ENCODE peak calls at places on chromosomes 11 and 22, in six cellular contexts. G is sigmoid colon, M is prostate gland, Z is heart left ventricle, K is esophagus squamous epithelium, S is IMR-90. T is an unnamed sample.

GRCh38 chr11:74397531-74398243 is 546 bp downstream of the PGM2L1 start:
- DNase-seq in M (peak), Z (no peak), G (no peak), K (no peak), S (peak), T (peak)

GRCh38 chr11:118908264-118908663 is 17.5 kb downstream of the BCL9L start:
- DNase-seq in K (no peak), S (no peak), Z (peak), G (no peak), M (no peak), T (no peak)

GRCh38 chr11:45432100-45432499 is 146.0 kb upstream of the SYT13 start:
- DNase-seq in M (no peak), S (no peak), K (no peak), G (no peak), Z (no peak), T (no peak)

GRCh38 chr22:42947211-42947990 is 67.5 kb downstream of the PACSIN2 start:
- DNase-seq in K (no peak), G (no peak), M (no peak), S (peak), Z (peak), T (no peak)

GRCh38 chr11:126823271-126823670 is 177.3 kb downstream of the KIRREL3 start:
- DNase-seq in S (no peak), G (no peak), Z (no peak), M (no peak), K (no peak), T (no peak)

GRCh38 chr11:117498791-117499190 is 171.1 kb downstream of the CEP164 start:
- DNase-seq in S (no peak), G (no peak), M (no peak), Z (no peak), K (no peak), T (no peak)

GRCh38 chr11:42778193-42778592 is 533.6 kb upstream of the API5 start:
- DNase-seq in S (no peak), K (no peak), M (no peak), G (no peak), Z (no peak), T (no peak)

GRCh38 chr11:61460474-61460881 is 30.6 kb downstream of the SDHAF2 start:
- DNase-seq in S (no peak), Z (no peak), G (peak), M (no peak), K (no peak), T (no peak)

GRCh38 chr11:103091024-103091423 is 936 bp downstream of the DCUN1D5 start:
- DNase-seq in G (no peak), K (no peak), Z (no peak), M (no peak), S (peak), T (no peak)

DNA sequence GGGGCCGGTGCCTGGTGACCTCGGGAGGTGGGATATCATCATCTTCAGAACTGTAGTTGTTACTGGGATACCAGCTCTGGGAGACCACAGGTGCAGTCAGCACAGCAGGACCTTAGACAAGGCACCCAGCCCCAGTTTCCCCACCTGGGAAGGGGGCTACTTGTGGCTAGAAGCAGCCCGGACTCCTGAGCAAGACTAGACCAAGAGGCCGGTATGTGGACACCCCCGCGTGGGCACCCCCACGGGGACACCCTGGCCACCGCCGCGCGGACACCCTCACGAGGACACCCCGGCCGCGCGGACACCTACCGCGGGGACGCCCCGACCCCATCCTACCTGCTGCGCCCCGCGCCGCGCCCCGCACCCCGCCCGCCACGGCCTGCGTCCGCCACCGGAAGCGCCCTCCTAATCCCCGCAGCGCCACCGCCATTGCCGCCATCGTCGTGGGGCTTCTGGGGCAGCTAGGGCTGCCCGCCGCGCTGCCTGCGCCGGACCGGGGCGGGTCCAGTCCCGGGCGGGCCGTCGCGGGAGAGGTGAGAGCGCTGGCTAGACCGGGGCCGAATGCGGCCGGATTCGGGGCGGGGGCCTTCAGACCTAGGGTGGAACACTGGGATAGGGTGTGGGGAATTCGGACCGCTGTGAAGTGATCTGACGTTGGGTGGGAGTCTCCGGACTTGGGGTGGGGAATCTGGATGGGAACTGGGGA is at the start of the genes COMT and TXNRD2:
- DNase-seq in K (no peak), G (peak), M (peak), Z (peak), S (peak), T (peak)
- TF ChIP-seq POLR2A in K (no peak), G (peak), M (peak), Z (no peak), S (peak), T (peak)

GRCh38 chr11:113802621-113803020 is 23.0 kb downstream of the CLDN25 start:
- DNase-seq in K (no peak), S (no peak), M (no peak), G (no peak), Z (no peak), T (no peak)
- TF ChIP-seq POLR2A in K (no peak), S (no peak), M (no peak), G (no peak), Z (no peak), T (no peak)

GRCh38 chr22:28800308-28801041 is at the start of gene XBP1:
- DNase-seq in G (peak), M (peak), S (peak), Z (peak), K (peak), T (peak)

GRCh38 chr22:28799834-28800307 is 498 bp downstream of the XBP1 start:
- DNase-seq in G (peak), M (no peak), Z (peak), K (no peak), S (peak), T (peak)

GRCh38 chr22:28802595-28803087 is 2.3 kb upstream of the XBP1 start:
- DNase-seq in S (no peak), Z (no peak), K (no peak), M (no peak), G (no peak), T (no peak)

GRCh38 chr22:28799125-28799833 is 1.1 kb downstream of the XBP1 start:
- DNase-seq in G (peak), K (no peak), Z (no peak), S (peak), M (peak), T (peak)

GRCh38 chr22:28801845-28802594 is 1.7 kb upstream of the XBP1 start:
- DNase-seq in S (no peak), Z (no peak), G (no peak), K (no peak), M (no peak), T (no peak)
- TF ChIP-seq POLR2A in S (peak), Z (no peak), G (no peak), K (no peak), M (no peak), T (no peak)

DNA sequence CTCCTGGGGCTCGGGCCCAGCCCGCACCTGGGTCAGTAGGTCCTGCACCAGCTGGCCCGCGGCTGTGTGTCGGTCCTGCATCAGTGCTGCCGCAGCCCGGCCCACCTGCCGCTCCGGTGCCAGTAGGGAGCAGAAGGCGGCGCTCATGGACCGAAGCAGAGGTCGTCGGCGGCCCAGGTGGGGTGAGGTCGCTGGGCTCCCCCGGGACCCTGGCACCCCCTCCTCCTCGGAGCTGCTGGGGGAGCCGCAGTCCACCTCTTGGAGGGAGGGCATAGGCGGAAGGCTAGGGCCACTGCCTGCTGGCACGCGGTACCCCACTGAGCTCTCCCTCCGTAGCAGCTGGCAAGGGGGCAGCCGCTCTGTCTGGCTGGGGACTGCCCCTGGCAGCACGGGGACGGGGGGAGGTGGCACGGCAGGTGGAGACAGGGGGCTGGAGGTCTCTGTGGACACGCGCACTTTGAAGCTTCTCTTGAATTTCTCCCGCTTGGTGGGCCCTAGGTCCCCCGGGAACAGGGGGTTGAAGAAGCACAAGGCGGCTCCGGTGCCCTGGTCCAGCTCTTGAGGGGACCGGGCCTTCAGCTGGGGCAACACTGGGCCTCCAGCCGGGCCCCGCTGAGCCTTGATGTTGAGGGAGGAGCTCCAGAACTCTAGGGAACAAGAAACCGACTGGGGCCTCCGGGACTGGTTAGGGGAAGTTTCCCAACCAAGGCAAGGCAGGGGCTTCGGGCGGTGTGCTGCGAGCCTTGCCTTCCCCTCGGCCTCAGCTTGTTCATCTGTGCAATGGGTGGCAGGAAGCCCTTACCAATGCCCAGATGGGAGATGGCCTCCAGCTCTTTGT is 1.4 kb downstream of the RIN1 start:
- DNase-seq in S (no peak), G (peak), K (no peak), M (no peak), Z (peak), T (no peak)
- TF ChIP-seq POLR2A in S (peak), G (no peak), K (no peak), M (no peak), Z (no peak), T (no peak)

GRCh38 chr11:2380807-2381350 is 3.8 kb downstream of the CD81 start:
- DNase-seq in S (no peak), K (no peak), G (peak), M (no peak), Z (peak), T (no peak)
- TF ChIP-seq POLR2A in S (no peak), K (no peak), G (no peak), M (no peak), Z (no peak), T (no peak)

DNA sequence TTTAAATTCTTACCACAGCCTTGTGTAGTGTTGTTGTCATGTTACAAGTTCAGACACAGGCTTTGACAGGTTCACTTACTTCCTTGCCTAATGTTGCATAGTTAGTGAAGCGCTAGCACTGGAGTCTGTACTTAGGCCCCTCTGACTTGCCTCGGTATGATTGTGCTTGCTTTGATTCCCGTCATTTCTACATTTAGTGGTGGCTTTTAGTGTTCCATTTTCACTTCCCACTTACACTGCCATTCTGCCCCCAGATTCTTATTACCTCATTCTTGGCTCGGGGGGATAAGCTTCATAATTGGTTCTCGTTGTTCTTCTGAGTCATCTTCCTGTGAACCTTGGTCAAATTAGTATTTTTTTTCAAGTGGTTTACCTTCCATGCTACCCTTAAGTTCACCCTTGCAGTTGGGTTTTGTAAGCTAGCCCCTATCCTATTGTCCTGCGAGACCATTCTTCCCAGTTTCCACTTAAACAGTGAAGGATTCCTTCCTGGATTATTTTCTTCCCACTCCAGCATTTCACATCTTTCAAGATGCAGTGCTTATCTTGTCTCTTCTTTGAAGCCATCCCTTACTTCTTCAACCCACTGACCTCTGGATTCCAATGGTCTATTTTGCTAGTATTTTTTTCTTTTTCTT is 68.7 kb downstream of the DDX10 start:
- DNase-seq in S (peak), G (no peak), K (no peak), Z (no peak), M (no peak), T (no peak)
- TF ChIP-seq POLR2A in S (no peak), G (no peak), K (no peak), Z (no peak), M (no peak), T (no peak)

DNA sequence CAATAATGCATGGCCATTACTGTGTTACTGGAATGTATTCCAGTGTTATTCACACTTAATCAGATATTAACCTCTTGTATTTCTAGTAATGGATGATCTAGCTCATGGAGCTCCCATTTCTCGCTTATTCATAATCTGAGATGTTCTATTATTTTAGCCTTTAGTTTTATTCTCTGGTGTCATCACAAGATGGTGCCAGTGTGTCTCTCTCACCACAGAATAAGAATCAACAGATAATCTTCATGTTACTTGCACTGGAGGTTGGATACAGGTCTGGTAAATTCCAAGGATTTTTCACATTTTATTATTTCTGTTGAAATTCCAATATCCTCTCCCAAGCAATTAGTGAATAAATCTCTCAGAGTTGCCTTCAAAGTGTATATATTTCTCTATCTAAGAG is 74.6 kb downstream of the CASP12 start:
- DNase-seq in G (no peak), S (no peak), Z (no peak), K (no peak), M (no peak), T (no peak)
- TF ChIP-seq POLR2A in G (no peak), S (no peak), Z (no peak), K (no peak), M (no peak), T (no peak)

DNA sequence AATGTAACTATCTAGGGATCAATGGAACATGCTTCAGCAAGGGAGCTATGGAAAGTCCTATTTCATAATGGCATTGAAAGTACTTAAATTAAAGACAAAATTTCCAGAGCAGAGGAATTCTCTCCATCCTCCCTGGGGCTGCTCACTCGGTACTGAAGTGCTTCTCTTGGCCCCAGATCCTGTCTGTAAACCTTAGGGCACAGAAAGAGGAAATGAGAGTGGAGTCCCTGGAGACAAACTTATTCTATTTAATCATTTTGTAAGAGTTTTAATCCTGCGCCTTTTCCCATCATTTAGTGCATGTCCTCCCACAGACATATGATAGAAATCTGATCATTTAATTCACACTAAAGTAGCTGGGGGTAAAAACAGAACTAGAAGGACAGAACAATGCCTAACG is 20.9 kb upstream of the PAMR1 start:
- DNase-seq in M (no peak), Z (no peak), K (no peak), S (no peak), G (no peak), T (no peak)
- TF ChIP-seq POLR2A in M (no peak), Z (no peak), K (no peak), S (no peak), G (no peak), T (no peak)

T was measured in H54.